ENCODE peak calls at places on chromosomes 5 and 9, in five cellular contexts. B is psoas muscle; C is CD8-positive, alpha-beta T cell; S is MM.1S; K is GM12878. E is an unnamed sample.

GRCh38 chr5:34900660-34901059 is 14.6 kb downstream of the RAD1 start:
- DNase-seq in C (no peak), S (no peak), B (no peak), K (no peak), E (no peak)

GRCh38 chr5:168360521-168361285 is 69.3 kb downstream of the WWC1 start:
- DNase-seq in S (no peak), K (no peak), C (no peak), B (no peak), E (no peak)

GRCh38 chr9:35914307-35914807 is 5.1 kb downstream of the SPAAR start:
- DNase-seq in B (peak), S (no peak), C (no peak), K (no peak), E (peak)

GRCh38 chr5:91384671-91385430 is 1.7 kb upstream of the ARRDC3 start:
- DNase-seq in S (peak), B (no peak), K (peak), C (peak), E (peak)

GRCh38 chr9:120541921-120542320 is 38.0 kb downstream of the CDK5RAP2 start:
- DNase-seq in B (no peak), K (no peak), S (no peak), C (no peak), E (no peak)

GRCh38 chr9:89755835-89756234 is 151.0 kb downstream of the GADD45G start:
- DNase-seq in B (no peak), S (no peak), K (no peak), C (no peak), E (no peak)

GRCh38 chr9:2749485-2749884 is 32.2 kb downstream of the KCNV2 start:
- DNase-seq in C (no peak), B (no peak), K (no peak), S (no peak), E (no peak)

GRCh38 chr5:75465480-75465879 is 45.9 kb downstream of the CERT1 start:
- DNase-seq in C (no peak), S (no peak), B (no peak), K (no peak), E (no peak)

GRCh38 chr9:121770415-121771273 is 119.2 kb downstream of the DAB2IP start:
- DNase-seq in S (no peak), K (no peak), B (peak), C (no peak), E (no peak)

GRCh38 chr9:2559212-2560152 is 62.1 kb upstream of the VLDLR start:
- DNase-seq in C (no peak), K (no peak), B (peak), S (no peak), E (peak)

GRCh38 chr5:181221792-181222629 is 1.1 kb upstream of the TRIM41 start:
- DNase-seq in C (peak), S (peak), K (peak), B (peak), E (peak)

GRCh38 chr5:14174235-14174636 is 31.1 kb downstream of the TRIO start:
- DNase-seq in B (no peak), C (no peak), K (peak), S (no peak), E (no peak)

GRCh38 chr5:90949469-90950358 is 391.1 kb downstream of the ADGRV1 start:
- DNase-seq in B (no peak), S (no peak), C (no peak), K (no peak), E (no peak)

GRCh38 chr5:62306494-62307363 is 723 bp downstream of the KIF2A start:
- DNase-seq in B (peak), S (peak), C (peak), K (no peak), E (peak)

GRCh38 chr5:138148811-138149210 is 9.6 kb upstream of the NME5 start:
- DNase-seq in C (no peak), S (no peak), B (peak), K (no peak), E (peak)

GRCh38 chr5:148844433-148845279 is 18.2 kb downstream of the ADRB2 start:
- DNase-seq in B (no peak), K (no peak), S (no peak), C (peak), E (no peak)

GRCh38 chr5:104352954-104353353 is 790.4 kb upstream of the NUDT12 start:
- DNase-seq in B (no peak), K (no peak), C (no peak), S (no peak), E (no peak)

GRCh38 chr5:180591249-180591887 is at the start of gene SCGB3A1:
- DNase-seq in S (no peak), C (no peak), B (no peak), K (no peak), E (no peak)

GRCh38 chr9:107784235-107784958 is 294.8 kb upstream of the KLF4 start:
- DNase-seq in C (no peak), B (peak), K (no peak), S (no peak), E (no peak)

GRCh38 chr9:89491688-89492087 is 6.2 kb downstream of the SEMA4D start:
- DNase-seq in S (no peak), C (no peak), B (no peak), K (no peak), E (no peak)

GRCh38 chr9:123806829-123807228 is 123.1 kb downstream of the DENND1A start:
- DNase-seq in K (no peak), C (no peak), B (no peak), S (no peak), E (no peak)

GRCh38 chr5:124000558-124000957 is 488.6 kb downstream of the CSNK1G3 start:
- DNase-seq in S (no peak), K (no peak), C (no peak), B (no peak), E (no peak)

GRCh38 chr5:131999471-131999931 is 12.0 kb downstream of the ACSL6 start:
- DNase-seq in C (no peak), K (no peak), S (no peak), B (no peak), E (no peak)

GRCh38 chr9:14661421-14662059 is 31.7 kb downstream of the ZDHHC21 start:
- DNase-seq in S (peak), C (no peak), B (no peak), K (no peak), E (no peak)

GRCh38 chr5:40578501-40579451 is 100.9 kb upstream of the PTGER4 start:
- DNase-seq in S (peak), C (no peak), K (peak), B (no peak), E (no peak)

GRCh38 chr5:114858964-114859363 is 310.7 kb downstream of the TRIM36 start:
- DNase-seq in S (no peak), K (no peak), C (no peak), B (no peak), E (no peak)

GRCh38 chr9:36897476-36897875 is 136.6 kb downstream of the PAX5 start:
- DNase-seq in B (no peak), K (no peak), C (no peak), S (no peak), E (no peak)

GRCh38 chr5:39283231-39283818 is 64.0 kb upstream of the FYB1 start:
- DNase-seq in S (peak), B (no peak), K (no peak), C (peak), E (peak)

GRCh38 chr9:2623866-2624682 is 2.5 kb downstream of the VLDLR start:
- DNase-seq in S (no peak), B (no peak), K (no peak), C (no peak), E (no peak)

GRCh38 chr5:74285876-74286275 is 354.7 kb downstream of the ENC1 start:
- DNase-seq in S (no peak), C (no peak), B (no peak), K (no peak), E (no peak)

GRCh38 chr5:137938358-137939138 is 49.3 kb downstream of the PKD2L2 start:
- DNase-seq in S (no peak), B (no peak), K (no peak), C (no peak), E (no peak)

GRCh38 chr5:143416411-143416810 is 12.9 kb upstream of the NR3C1 start:
- DNase-seq in B (no peak), C (no peak), S (no peak), K (no peak), E (no peak)

GRCh38 chr9:125679597-125680189 is 27.3 kb downstream of the MAPKAP1 start:
- DNase-seq in K (no peak), S (no peak), B (no peak), C (no peak), E (no peak)

DNA sequence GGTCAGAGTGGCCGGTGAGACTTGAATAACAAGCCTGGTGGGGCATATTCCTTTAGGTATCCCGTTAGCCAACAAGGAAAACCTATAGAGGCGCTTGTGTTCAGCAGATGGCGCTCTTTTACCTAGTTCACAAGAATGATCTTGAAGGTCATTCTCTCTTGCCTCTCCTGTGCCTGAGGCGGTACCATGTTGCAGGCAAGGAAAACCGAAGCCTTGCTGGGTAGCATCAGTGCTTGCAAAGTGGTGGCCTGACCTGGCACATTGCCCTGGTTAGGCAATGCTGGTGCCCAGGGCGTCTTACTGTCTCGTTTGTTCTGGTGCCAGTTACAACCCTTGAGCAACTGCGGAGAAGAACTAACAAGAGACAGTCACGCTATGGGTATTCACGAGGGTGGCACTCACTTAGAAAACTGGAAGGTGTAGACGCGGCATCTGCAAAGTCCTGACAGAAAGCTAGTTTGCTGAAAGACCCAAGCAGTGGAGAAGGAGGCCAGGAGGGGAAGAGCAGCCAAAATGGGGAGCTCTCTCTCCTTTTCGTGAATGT is 56.7 kb downstream of the AOPEP start:
- DNase-seq in C (peak), K (peak), S (peak), B (peak), E (peak)
- H3K27ac ChIP-seq in C (no peak), K (no peak), S (no peak), B (peak), E (no peak)

GRCh38 chr5:150473673-150474358 is 24.3 kb upstream of the RPS14 start:
- DNase-seq in B (no peak), C (no peak), K (no peak), S (no peak), E (no peak)
- H3K27ac ChIP-seq in B (no peak), C (no peak), K (no peak), S (no peak), E (no peak)

DNA sequence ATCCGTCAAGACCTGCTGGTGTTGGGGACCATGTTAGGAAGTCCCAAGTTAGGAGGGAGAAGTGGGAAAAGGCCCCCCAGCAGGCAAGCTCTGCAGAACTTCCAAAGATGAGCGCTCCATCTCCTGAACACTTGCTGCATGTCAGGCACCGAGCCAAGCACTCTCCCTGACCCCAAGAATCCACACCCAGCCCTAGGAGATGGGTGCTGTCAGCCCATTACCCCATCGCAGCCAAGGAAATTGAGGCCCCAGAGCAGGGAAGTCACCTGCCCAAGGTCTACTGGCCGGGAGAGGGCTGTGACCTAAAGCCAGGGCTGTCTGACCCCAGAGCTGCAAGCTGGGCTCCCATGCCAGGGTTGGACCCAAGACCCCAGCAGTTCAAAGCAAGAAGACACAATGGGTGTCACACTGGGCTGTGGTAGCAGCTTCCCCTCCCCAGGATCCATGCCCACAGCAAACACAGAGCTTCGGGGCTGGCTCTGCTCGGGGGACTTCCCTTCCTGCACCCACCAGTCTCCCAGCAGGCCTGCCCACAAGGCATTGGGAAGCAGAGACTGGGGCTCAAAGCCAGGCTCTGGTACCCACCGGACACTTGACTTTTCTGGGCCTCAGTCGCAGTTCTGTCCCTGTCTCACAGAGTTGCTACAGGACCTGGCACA is 13.5 kb downstream of the EEIG1 start:
- DNase-seq in C (no peak), B (no peak), S (no peak), K (no peak), E (no peak)
- H3K27ac ChIP-seq in C (no peak), B (no peak), S (no peak), K (no peak), E (peak)

DNA sequence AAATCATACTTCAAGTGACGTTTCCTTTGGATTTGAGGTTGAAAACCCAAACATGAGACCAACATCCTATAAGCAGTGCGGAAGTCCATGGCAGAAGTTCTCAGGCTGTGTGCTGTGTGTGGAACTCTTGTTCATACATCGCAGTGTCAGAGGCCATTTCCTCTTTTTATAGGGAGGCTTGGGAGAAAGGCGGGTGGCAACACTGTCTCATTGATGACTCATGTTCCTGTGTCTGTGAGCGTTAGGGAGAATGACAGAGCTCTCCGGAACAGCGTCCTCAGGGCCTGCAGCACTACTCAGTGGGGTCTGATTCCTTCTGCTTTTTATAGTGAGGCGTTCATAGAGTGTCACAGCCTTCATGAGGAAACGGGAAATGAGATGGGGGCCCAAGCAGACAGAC is 98.8 kb upstream of the BASP1 start:
- DNase-seq in B (peak), C (no peak), K (no peak), S (no peak), E (peak)
- H3K27ac ChIP-seq in B (no peak), C (no peak), K (no peak), S (no peak), E (peak)

GRCh38 chr5:1003296-1003937 is 5.2 kb upstream of the NKD2 start:
- DNase-seq in K (no peak), C (peak), S (peak), B (no peak), E (peak)
- H3K27ac ChIP-seq in K (no peak), C (no peak), S (no peak), B (no peak), E (no peak)

GRCh38 chr9:33813712-33814641 is 3.0 kb upstream of the UBE2R2 start:
- DNase-seq in K (no peak), C (peak), S (peak), B (no peak), E (no peak)

GRCh38 chr9:33816327-33817252 is at the start of gene UBE2R2:
- DNase-seq in C (peak), K (peak), B (peak), S (peak), E (peak)

GRCh38 chr9:33817327-33818166 is 587 bp downstream of the UBE2R2 start:
- DNase-seq in C (peak), B (peak), K (no peak), S (peak), E (peak)

GRCh38 chr9:33815781-33816180 is 1.2 kb upstream of the UBE2R2 start:
- DNase-seq in K (no peak), C (no peak), S (no peak), B (no peak), E (no peak)

DNA sequence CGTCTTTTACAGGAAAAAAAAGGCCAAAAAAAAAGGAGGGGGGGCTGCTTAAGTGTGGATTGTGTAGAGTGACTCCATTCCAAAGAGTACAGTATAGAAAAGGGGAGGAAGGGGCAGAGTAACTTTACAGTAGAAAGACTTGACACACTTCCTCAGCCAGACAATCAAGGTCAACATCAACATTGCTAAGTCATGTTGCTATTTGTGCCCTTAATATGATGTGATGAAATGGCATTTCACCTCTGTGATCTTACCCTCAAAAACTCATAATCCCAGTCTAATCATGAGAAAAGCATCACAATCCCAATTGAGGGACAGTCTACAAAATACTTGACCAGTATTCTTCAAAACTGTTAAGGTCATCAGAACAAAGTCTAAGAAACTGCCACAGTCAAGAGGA is 2.1 kb upstream of the UBE2R2 start:
- DNase-seq in C (no peak), B (no peak), S (no peak), K (no peak), E (no peak)
- H3K27ac ChIP-seq in C (no peak), B (peak), S (no peak), K (no peak), E (peak)

GRCh38 chr9:74952281-74953151 is at the start of gene C9orf40:
- DNase-seq in C (peak), S (peak), K (peak), B (peak), E (peak)
- H3K27ac ChIP-seq in C (peak), S (peak), K (peak), B (peak), E (peak)

GRCh38 chr9:98860871-98861293 is 53.4 kb downstream of the GALNT12 start:
- DNase-seq in K (no peak), B (peak), S (no peak), C (no peak), E (peak)
- H3K27ac ChIP-seq in K (no peak), B (no peak), S (no peak), C (no peak), E (no peak)

GRCh38 chr9:96460877-96461276 is 10.9 kb downstream of the HABP4 start:
- DNase-seq in B (no peak), S (no peak), C (no peak), K (no peak), E (no peak)

GRCh38 chr9:96460470-96460869 is 10.5 kb downstream of the HABP4 start:
- DNase-seq in S (no peak), K (no peak), C (no peak), B (no peak), E (no peak)

GRCh38 chr9:96458226-96458625 is 8.3 kb downstream of the HABP4 start:
- DNase-seq in B (no peak), S (no peak), K (no peak), C (no peak), E (no peak)

GRCh38 chr9:96459268-96460007 is 9.5 kb downstream of the HABP4 start:
- DNase-seq in S (no peak), K (no peak), B (no peak), C (no peak), E (no peak)

DNA sequence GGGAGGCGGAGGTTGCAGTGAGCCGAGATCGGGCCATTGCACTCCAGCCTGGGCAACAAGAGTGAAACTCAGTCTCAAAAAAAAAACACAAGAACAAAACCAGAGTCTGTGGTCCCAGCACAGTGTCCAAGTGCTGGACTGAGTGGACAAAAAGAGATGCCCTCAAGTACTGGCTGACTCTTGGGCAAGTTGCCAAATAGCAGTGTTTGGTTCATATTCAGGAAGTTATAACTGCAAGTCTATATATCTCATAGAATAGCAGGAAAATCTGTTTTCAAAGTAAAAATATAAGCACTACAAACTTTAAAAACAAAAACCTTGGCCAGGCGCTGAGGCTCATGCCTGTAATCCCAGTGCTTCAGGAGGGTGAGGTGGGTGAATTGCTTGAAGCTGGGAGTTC is 7.3 kb downstream of the HABP4 start:
- DNase-seq in K (no peak), C (no peak), B (no peak), S (no peak), E (no peak)
- H3K27ac ChIP-seq in K (no peak), C (no peak), B (no peak), S (no peak), E (no peak)

E was measured in colonic mucosa.